ENCODE peak calls at places on chromosomes 12 and 14, in nine cellular contexts. Q, F, I, K, R, T, Z, H and P are unnamed samples.
A peak's percentile ranks its signal among the peaks of the same experiment; 100 is the strongest.

GRCh38 chr14:92263681-92264080 is 59.3 kb upstream of the SLC24A4 start:
- DNase-seq in F (no peak), T (no peak), I (no peak), Z (no peak), Q (no peak), H (no peak), K (no peak), R (no peak), P (peak; percentile 59)

GRCh38 chr14:65210827-65211192 is 108.5 kb upstream of the MAX start:
- DNase-seq in Z (no peak), R (no peak), Q (no peak), K (no peak), H (no peak), I (no peak), F (no peak), T (no peak), P (no peak)

GRCh38 chr12:52975820-52976573 is 27.1 kb downstream of the KRT18 start:
- DNase-seq in K (peak; percentile 57), Q (no peak), H (no peak), T (no peak), F (no peak), Z (peak; percentile 81), I (no peak), R (no peak), P (no peak)

GRCh38 chr12:63206908-63207307 is 55.9 kb upstream of the AVPR1A start:
- DNase-seq in Z (no peak), I (no peak), H (peak; percentile 40), F (no peak), K (no peak), T (peak; percentile 4), Q (no peak), R (no peak), P (peak; percentile 9)

GRCh38 chr12:45577844-45578399 is 151.6 kb upstream of the ARID2 start:
- DNase-seq in T (no peak), K (no peak), F (no peak), Z (no peak), I (no peak), Q (no peak), H (no peak), R (no peak), P (no peak)

GRCh38 chr12:105223884-105224283 is 12.1 kb downstream of the APPL2 start:
- DNase-seq in R (no peak), H (no peak), K (no peak), Z (no peak), T (no peak), I (no peak), Q (no peak), F (no peak), P (no peak)

GRCh38 chr14:99687284-99688209 is 3.4 kb downstream of the CYP46A1 start:
- DNase-seq in H (no peak), F (no peak), I (no peak), T (no peak), R (no peak), K (no peak), Z (no peak), Q (peak; percentile 41), P (no peak)

GRCh38 chr12:78697817-78698415 is 166.7 kb upstream of the SYT1 start:
- DNase-seq in F (no peak), Q (no peak), R (no peak), K (no peak), Z (peak; percentile 66), H (no peak), I (no peak), T (no peak), P (no peak)

GRCh38 chr14:74961238-74961911 is 6.0 kb upstream of the PGF start:
- DNase-seq in I (no peak), Z (no peak), T (no peak), H (no peak), Q (no peak), F (no peak), R (no peak), K (no peak), P (no peak)

GRCh38 chr12:5434647-5434968 is 2.7 kb downstream of the NTF3 start:
- DNase-seq in Z (no peak), I (no peak), Q (no peak), T (no peak), R (no peak), F (no peak), H (no peak), K (no peak), P (no peak)

GRCh38 chr14:73761621-73762355 is 47.6 kb upstream of the PNMA1 start:
- DNase-seq in F (peak; percentile 45), I (no peak), K (no peak), T (no peak), H (no peak), Q (no peak), R (no peak), Z (no peak), P (peak; percentile 44)

GRCh38 chr14:24612186-24612585 is 2.7 kb upstream of the GZMH start:
- DNase-seq in Q (no peak), T (no peak), I (no peak), F (no peak), H (no peak), R (no peak), K (no peak), Z (no peak), P (no peak)

GRCh38 chr12:45336331-45336730 is 120.4 kb downstream of the ANO6 start:
- DNase-seq in I (peak; percentile 82), T (peak; percentile 57), K (no peak), R (peak; percentile 69), H (no peak), Q (no peak), F (no peak), Z (peak; percentile 81), P (peak; percentile 47)

GRCh38 chr12:132178801-132179401 is 34.6 kb downstream of the NOC4L start:
- DNase-seq in Z (no peak), R (no peak), H (no peak), F (no peak), K (no peak), I (no peak), T (no peak), Q (no peak), P (peak; percentile 61)

GRCh38 chr14:39267592-39268112 is 33.9 kb downstream of the MIA2 start:
- DNase-seq in Q (no peak), R (no peak), I (peak; percentile 2), F (no peak), H (no peak), K (no peak), Z (no peak), T (peak; percentile 10), P (no peak)

GRCh38 chr14:97377550-97377949 is 580.4 kb downstream of the VRK1 start:
- DNase-seq in H (no peak), Z (no peak), I (no peak), Q (no peak), R (no peak), K (no peak), T (no peak), F (no peak), P (no peak)

GRCh38 chr12:104258476-104259067 is 43.0 kb downstream of the TXNRD1 start:
- DNase-seq in Q (no peak), F (no peak), H (no peak), K (no peak), R (no peak), T (no peak), Z (no peak), I (no peak), P (no peak)

GRCh38 chr14:58297762-58298476 is 436 bp upstream of the ARID4A start:
- DNase-seq in R (peak; percentile 100), T (peak; percentile 100), F (peak; percentile 99), H (peak; percentile 100), K (peak; percentile 99), I (peak; percentile 100), Q (peak; percentile 94), Z (peak; percentile 100), P (peak; percentile 100)

GRCh38 chr12:113469893-113470743 is 1.6 kb downstream of the LHX5 start:
- DNase-seq in Z (no peak), K (no peak), Q (no peak), I (no peak), F (no peak), H (no peak), R (no peak), T (no peak), P (no peak)

GRCh38 chr12:67925077-67925476 is 64.2 kb upstream of the IFNG-AS1 start:
- DNase-seq in R (no peak), F (no peak), I (no peak), H (no peak), T (no peak), Q (no peak), Z (no peak), K (no peak), P (no peak)

GRCh38 chr14:79584679-79585078 is 626.6 kb downstream of the DIO2 start:
- DNase-seq in Z (peak; percentile 85), K (no peak), H (peak; percentile 35), I (peak; percentile 75), Q (no peak), T (peak; percentile 83), R (peak; percentile 71), F (no peak), P (no peak)

GRCh38 chr12:15984963-15985362 is 73.8 kb downstream of the DERA start:
- DNase-seq in Q (no peak), R (no peak), Z (no peak), T (no peak), H (no peak), I (no peak), F (no peak), K (no peak), P (no peak)

GRCh38 chr12:131471271-131471905 is 239.5 kb upstream of the SFSWAP start:
- DNase-seq in Z (no peak), K (no peak), T (no peak), R (no peak), Q (no peak), F (no peak), I (no peak), H (no peak), P (no peak)

GRCh38 chr12:88706286-88706685 is 126.0 kb upstream of the KITLG start:
- DNase-seq in Q (no peak), T (no peak), F (no peak), R (no peak), Z (no peak), H (no peak), K (no peak), I (no peak), P (no peak)

GRCh38 chr12:132604108-132605054 is 6.0 kb downstream of the LRCOL1 start:
- DNase-seq in T (no peak), I (no peak), H (no peak), K (peak; percentile 61), Z (no peak), F (peak; percentile 25), R (no peak), Q (no peak), P (no peak)

GRCh38 chr12:42910656-42911055 is 321.1 kb upstream of the PRICKLE1 start:
- DNase-seq in Q (no peak), R (no peak), K (no peak), I (no peak), F (no peak), T (no peak), H (no peak), Z (no peak), P (no peak)

GRCh38 chr12:48977290-48978281 is 536 bp upstream of the WNT1 start:
- DNase-seq in I (no peak), K (peak; percentile 83), Q (peak; percentile 92), Z (no peak), H (no peak), R (no peak), F (peak; percentile 83), T (no peak), P (peak; percentile 77)

GRCh38 chr12:4857472-4858291 is 52.0 kb upstream of the KCNA1 start:
- DNase-seq in Z (peak; percentile 46), F (peak; percentile 71), Q (peak; percentile 83), I (no peak), R (peak; percentile 8), T (peak; percentile 16), H (peak; percentile 81), K (peak; percentile 66), P (peak; percentile 68)

GRCh38 chr12:6372403-6373003 is 2.9 kb downstream of the SCNN1A start:
- DNase-seq in H (peak; percentile 96), Q (no peak), F (no peak), Z (peak; percentile 93), R (peak; percentile 62), K (peak; percentile 76), I (peak; percentile 67), T (peak; percentile 79), P (peak; percentile 96)